ENCODE peak calls at places on chromosomes 2 and 18, in nine cellular contexts. W is CD8-positive, alpha-beta T cell; E is dorsolateral prefrontal cortex; U is CD4-positive, alpha-beta T cell; Y is esophagus squamous epithelium; N is neural progenitor cell; S is tibial artery; B is HCT116; Q is IMR-90. O is an unnamed sample.

GRCh38 chr2:239249781-239250180 is 151.0 kb downstream of the HDAC4 start:
- DNase-seq in Y (no peak), Q (peak), S (peak), E (peak), B (no peak), N (no peak), U (no peak), W (no peak), O (no peak)

GRCh38 chr2:70551156-70551555 is 2.5 kb downstream of the TGFA start:
- DNase-seq in Y (no peak), N (no peak), Q (no peak), W (no peak), B (no peak), E (no peak), S (no peak), U (no peak), O (no peak)

GRCh38 chr18:8619041-8619440 is 9.8 kb downstream of the RAB12 start:
- DNase-seq in Q (no peak), W (no peak), Y (no peak), S (no peak), U (no peak), B (no peak), E (no peak), N (no peak), O (no peak)

GRCh38 chr2:136126527-136126926 is 8.6 kb upstream of the CXCR4 start:
- DNase-seq in S (no peak), E (no peak), N (no peak), B (no peak), W (no peak), Q (no peak), U (no peak), Y (no peak), O (no peak)

GRCh38 chr2:222733846-222734689 is 62.6 kb downstream of the MOGAT1 start:
- DNase-seq in U (no peak), Y (no peak), Q (no peak), N (no peak), W (no peak), E (peak), B (no peak), S (no peak), O (no peak)

GRCh38 chr2:204850576-204850975 is 305.3 kb downstream of the PARD3B start:
- DNase-seq in Y (no peak), B (no peak), W (no peak), E (no peak), Q (no peak), U (no peak), N (no peak), S (no peak), O (no peak)

GRCh38 chr2:29114841-29115609 is at the start of gene CLIP4:
- DNase-seq in Q (peak), Y (no peak), E (peak), B (no peak), W (peak), S (peak), N (peak), U (peak), O (peak)

GRCh38 chr18:1585881-1586488 is 681.3 kb downstream of the ADCYAP1 start:
- DNase-seq in B (peak), S (no peak), W (no peak), Q (peak), E (no peak), U (no peak), N (peak), Y (no peak), O (peak)

GRCh38 chr18:59823611-59824195 is 76.1 kb upstream of the PMAIP1 start:
- DNase-seq in N (peak), S (peak), E (peak), B (peak), Q (peak), Y (no peak), W (no peak), U (no peak), O (peak)

GRCh38 chr2:208358758-208359631 is 47.6 kb upstream of the PTH2R start:
- DNase-seq in E (no peak), N (no peak), Q (no peak), Y (no peak), S (no peak), W (no peak), U (no peak), B (no peak), O (no peak)

GRCh38 chr18:9135081-9135911 is 1.3 kb upstream of the ANKRD12 start:
- DNase-seq in B (no peak), Q (no peak), E (no peak), Y (no peak), S (no peak), N (no peak), W (no peak), U (no peak), O (no peak)

GRCh38 chr2:68287580-68288441 is 31.9 kb downstream of the CNRIP1 start:
- DNase-seq in W (no peak), U (no peak), Y (no peak), B (no peak), Q (peak), E (no peak), S (no peak), N (no peak), O (no peak)

GRCh38 chr2:98702896-98703620 is 27.9 kb downstream of the MGAT4A start:
- DNase-seq in B (no peak), W (no peak), S (no peak), N (no peak), Y (no peak), Q (no peak), U (no peak), E (no peak), O (no peak)

GRCh38 chr2:95300391-95300938 is 3.3 kb downstream of the KCNIP3 start:
- DNase-seq in S (no peak), W (no peak), U (no peak), Q (no peak), Y (no peak), N (no peak), B (no peak), E (no peak), O (no peak)

DNA sequence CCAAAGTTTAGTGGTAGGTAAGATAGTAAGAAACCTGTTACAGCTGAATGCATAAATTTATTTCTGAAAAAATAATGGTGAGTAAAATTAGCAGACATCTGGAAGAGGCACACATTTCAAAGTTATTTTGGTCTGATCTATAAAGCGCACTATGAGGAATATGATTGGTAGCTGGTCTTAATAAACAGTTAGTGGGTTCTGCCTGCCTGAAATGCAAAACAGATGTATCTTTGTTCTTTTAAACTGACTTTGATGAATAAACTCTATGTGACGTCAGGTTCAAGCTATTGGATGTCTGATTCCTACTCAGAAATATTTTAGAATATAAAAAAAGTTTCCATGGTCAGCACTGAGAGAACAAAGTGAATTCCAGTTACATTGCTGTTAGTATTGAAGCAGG is 136.5 kb downstream of the TPGS2 start:
- DNase-seq in S (no peak), Q (peak), N (no peak), E (no peak), B (no peak), Y (no peak), U (no peak), W (no peak), O (no peak)
- H3K27ac ChIP-seq in S (no peak), Q (peak), N (no peak), E (no peak), B (no peak), Y (no peak), U (no peak), W (no peak), O (no peak)

DNA sequence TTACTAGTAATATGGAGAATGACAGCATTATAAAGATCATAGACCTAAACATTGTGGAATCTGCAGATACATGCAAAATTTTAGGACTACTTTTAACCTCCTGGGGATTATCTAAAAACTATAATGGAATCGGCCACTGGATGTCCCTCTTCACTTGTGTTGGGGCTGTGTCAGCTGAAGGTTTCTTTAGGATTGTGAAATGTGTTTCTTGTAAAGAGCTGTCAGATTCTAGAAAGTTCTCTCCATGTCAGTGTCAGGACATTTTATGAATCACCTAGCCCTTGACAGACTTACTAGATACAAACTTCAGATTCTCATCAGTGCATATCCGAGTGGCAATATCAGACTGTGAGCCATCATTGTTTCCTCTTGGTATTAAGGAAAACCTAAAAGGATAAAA is 107.2 kb downstream of the CPS1 start:
- DNase-seq in W (no peak), U (no peak), S (no peak), Y (no peak), E (no peak), B (no peak), N (peak), Q (peak), O (peak)
- TF ChIP-seq CTCF in W (no peak), U (no peak), S (peak), Y (no peak), E (peak), B (peak), N (peak), Q (peak), O (no peak)

GRCh38 chr2:160299540-160299939 is 99.5 kb upstream of the ITGB6 start:
- DNase-seq in Y (no peak), B (no peak), Q (peak), E (no peak), N (no peak), S (no peak), W (no peak), U (no peak), O (no peak)

GRCh38 chr2:160295519-160296231 is 95.6 kb upstream of the ITGB6 start:
- DNase-seq in B (no peak), W (no peak), Y (no peak), S (no peak), U (no peak), N (no peak), E (no peak), Q (no peak), O (no peak)

GRCh38 chr2:160300203-160300602 is 100.1 kb upstream of the ITGB6 start:
- DNase-seq in B (no peak), E (no peak), U (no peak), Q (no peak), N (no peak), W (no peak), Y (no peak), S (no peak), O (no peak)

GRCh38 chr2:160301420-160301819 is 101.3 kb upstream of the ITGB6 start:
- DNase-seq in W (no peak), Q (peak), E (no peak), Y (no peak), U (no peak), N (no peak), S (no peak), B (no peak), O (no peak)

DNA sequence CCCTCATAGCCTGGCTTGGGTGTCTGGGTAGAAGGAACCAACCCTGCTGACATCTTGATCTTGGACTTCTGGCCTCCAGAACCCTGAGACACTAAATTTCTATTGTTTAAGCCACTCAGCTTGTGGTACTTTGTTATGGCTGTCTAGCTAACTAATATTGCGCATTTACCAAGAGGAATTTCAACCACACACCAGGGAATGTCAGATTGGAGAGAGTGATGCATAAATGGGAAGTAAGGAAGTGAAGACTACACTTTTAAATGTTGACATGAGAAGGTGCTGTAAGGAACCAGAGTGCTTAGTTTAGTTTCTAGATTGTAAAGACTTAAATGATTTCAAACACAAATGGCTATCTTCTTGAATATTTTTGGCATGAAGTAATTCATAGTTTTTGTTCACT is 98.9 kb upstream of the ITGB6 start:
- DNase-seq in B (no peak), S (no peak), Y (no peak), U (no peak), Q (peak), W (no peak), E (no peak), N (no peak), O (no peak)
- H3K27ac ChIP-seq in B (no peak), S (no peak), Y (no peak), U (no peak), Q (peak), W (no peak), E (no peak), N (no peak), O (no peak)

GRCh38 chr2:236758406-236758805 is 188.8 kb downstream of the ACKR3 start:
- DNase-seq in B (no peak), Y (no peak), U (no peak), N (no peak), E (no peak), S (no peak), Q (no peak), W (no peak), O (no peak)
- TF ChIP-seq CTCF in B (no peak), Y (no peak), U (no peak), N (no peak), E (no peak), S (no peak), Q (no peak), W (no peak), O (no peak)

GRCh38 chr2:65367517-65367916 is 64.9 kb downstream of the SPRED2 start:
- DNase-seq in Q (peak), W (no peak), E (no peak), S (no peak), B (no peak), U (no peak), Y (no peak), N (no peak), O (peak)

GRCh38 chr2:65369980-65370379 is 62.4 kb downstream of the SPRED2 start:
- DNase-seq in E (no peak), S (no peak), N (no peak), U (no peak), W (no peak), Y (no peak), B (no peak), Q (no peak), O (no peak)

GRCh38 chr2:65369574-65369973 is 62.8 kb downstream of the SPRED2 start:
- DNase-seq in B (no peak), E (no peak), U (no peak), Q (no peak), S (no peak), W (no peak), N (no peak), Y (no peak), O (no peak)

GRCh38 chr2:65366595-65367125 is 65.7 kb downstream of the SPRED2 start:
- DNase-seq in Y (no peak), Q (peak), B (peak), S (no peak), N (no peak), W (no peak), U (no peak), E (no peak), O (peak)

DNA sequence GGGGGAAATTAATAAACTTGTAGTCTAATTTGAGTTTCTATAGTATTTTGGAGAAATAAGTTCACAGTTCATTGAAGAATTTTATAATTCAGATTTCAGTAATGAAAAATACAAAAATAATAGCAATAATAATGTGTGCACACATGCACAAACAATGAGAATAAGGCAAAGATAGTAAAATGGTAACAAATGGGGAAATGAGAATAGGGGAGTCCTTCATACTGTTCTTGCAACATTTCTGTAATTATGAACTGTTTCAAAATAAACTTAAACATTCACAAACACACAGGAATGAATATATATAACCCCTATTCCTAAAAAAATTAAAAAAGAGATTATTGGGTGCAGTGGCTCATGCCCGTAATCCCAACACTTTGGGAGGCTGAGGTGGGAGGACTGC is 63.9 kb downstream of the SPRED2 start:
- DNase-seq in B (no peak), N (no peak), W (no peak), U (no peak), E (no peak), S (no peak), Q (no peak), Y (no peak), O (no peak)
- H3K27ac ChIP-seq in B (no peak), N (no peak), W (no peak), U (no peak), E (no peak), S (no peak), Q (no peak), Y (no peak), O (peak)

GRCh38 chr2:230693411-230693810 is 19.2 kb upstream of the CAB39 start:
- DNase-seq in Y (no peak), E (no peak), S (no peak), U (no peak), N (no peak), Q (no peak), W (no peak), B (no peak), O (no peak)
- TF ChIP-seq CTCF in Y (no peak), E (no peak), S (no peak), U (no peak), N (no peak), Q (no peak), W (no peak), B (no peak), O (no peak)

GRCh38 chr2:88182721-88183120 is 12.6 kb downstream of the THNSL2 start:
- DNase-seq in N (no peak), U (no peak), Y (no peak), Q (no peak), B (no peak), E (no peak), W (no peak), S (no peak), O (no peak)
- H3K27ac ChIP-seq in N (no peak), U (no peak), Y (no peak), Q (no peak), B (no peak), E (no peak), W (no peak), S (no peak), O (no peak)

O was measured in RWPE1.